ENCODE peak calls at places on chromosomes 2 and 18, in four cellular contexts. B, E, O and H are unnamed samples.

GRCh38 chr2:216554286-216554685 is 55.6 kb downstream of the RPL37A start:
- DNase-seq in E (no peak), O (no peak), B (no peak), H (no peak)

GRCh38 chr2:227462463-227462951 is 9.4 kb upstream of the AGFG1 start:
- DNase-seq in O (no peak), E (no peak), B (no peak), H (no peak)

GRCh38 chr2:44166096-44166495 is 2.6 kb upstream of the PPM1B start:
- DNase-seq in B (no peak), O (no peak), E (no peak), H (no peak)

GRCh38 chr18:28735731-28736130 is 558.8 kb upstream of the CDH2 start:
- DNase-seq in E (no peak), O (peak), B (peak), H (no peak)

GRCh38 chr18:68462766-68463165 is 252.1 kb downstream of the TMX3 start:
- DNase-seq in E (no peak), O (no peak), B (no peak), H (no peak)

GRCh38 chr2:177334940-177335543 is 57.5 kb upstream of the AGPS start:
- DNase-seq in E (no peak), O (no peak), B (peak), H (peak)

GRCh38 chr2:178380763-178381162 is 70.2 kb downstream of the PRKRA start:
- DNase-seq in B (no peak), E (no peak), O (no peak), H (no peak)

GRCh38 chr18:27778925-27779324 is 398.0 kb downstream of the CDH2 start:
- DNase-seq in E (no peak), B (no peak), O (no peak), H (no peak)

GRCh38 chr2:193627187-193627917 is 1432.6 kb upstream of the TMEFF2 start:
- DNase-seq in O (no peak), E (no peak), B (no peak), H (no peak)

GRCh38 chr2:164542584-164543021 is 78.7 kb downstream of the GRB14 start:
- DNase-seq in B (peak), O (peak), E (no peak), H (no peak)

GRCh38 chr2:55843992-55844345 is 79.6 kb downstream of the EFEMP1 start:
- DNase-seq in E (no peak), B (no peak), O (no peak), H (no peak)

GRCh38 chr2:181483876-181484275 is 26.7 kb downstream of the ITGA4 start:
- DNase-seq in B (no peak), O (no peak), E (no peak), H (no peak)

GRCh38 chr18:51498085-51498855 is 300.8 kb upstream of the MEX3C start:
- DNase-seq in E (no peak), O (no peak), B (no peak), H (no peak)

GRCh38 chr2:136006658-136007057 is 21.2 kb upstream of the DARS1 start:
- DNase-seq in E (no peak), O (no peak), B (peak), H (no peak)

GRCh38 chr2:159124441-159124911 is 156.0 kb downstream of the TANC1 start:
- DNase-seq in O (peak), E (no peak), B (peak), H (no peak)

GRCh38 chr18:45775241-45775676 is 50.2 kb upstream of the SIGLEC15 start:
- DNase-seq in B (peak), E (no peak), O (peak), H (peak)